ENCODE peak calls at places on chromosomes 7 and 10, in six cellular contexts. U, H, X, C, P and L are unnamed samples.

GRCh38 chr10:24762161-24762924 is 38.7 kb upstream of the ARHGAP21 start:
- DNase-seq in U (peak), H (no peak), X (no peak), C (no peak), P (no peak), L (no peak)

GRCh38 chr7:51307811-51308737 is 8.5 kb downstream of the COBL start:
- DNase-seq in X (no peak), P (peak), C (no peak), H (no peak), U (no peak), L (no peak)

GRCh38 chr10:99365761-99366160 is 36.6 kb downstream of the CNNM1 start:
- DNase-seq in H (no peak), U (no peak), C (no peak), X (no peak), P (no peak), L (no peak)

GRCh38 chr7:151853896-151854807 is 22.8 kb downstream of the PRKAG2 start:
- DNase-seq in U (no peak), H (no peak), X (no peak), C (peak), P (peak), L (no peak)

GRCh38 chr7:130394421-130395188 is 14.3 kb downstream of the CPA1 start:
- DNase-seq in H (no peak), P (no peak), U (no peak), X (no peak), C (no peak), L (peak)

GRCh38 chr7:35379481-35379880 is 125.6 kb upstream of the TBX20 start:
- DNase-seq in C (no peak), H (no peak), P (no peak), U (no peak), X (no peak), L (no peak)

GRCh38 chr7:33145174-33145573 is 15.8 kb downstream of the BBS9 start:
- DNase-seq in P (no peak), H (no peak), C (no peak), X (no peak), U (no peak), L (no peak)

GRCh38 chr10:33254556-33255160 is 79.8 kb downstream of the NRP1 start:
- DNase-seq in H (no peak), X (no peak), U (no peak), C (no peak), P (no peak), L (no peak)

GRCh38 chr7:6494365-6494764 is 46.6 kb upstream of the DAGLB start:
- DNase-seq in H (no peak), P (no peak), U (no peak), X (no peak), C (peak), L (no peak)

GRCh38 chr10:125120046-125120710 is 40.2 kb downstream of the CTBP2 start:
- DNase-seq in P (no peak), X (peak), C (peak), U (peak), H (no peak), L (no peak)

GRCh38 chr7:127586346-127586745 is 950 bp upstream of the GCC1 start:
- DNase-seq in X (no peak), U (no peak), P (no peak), H (no peak), C (no peak), L (no peak)

GRCh38 chr10:129966370-129966769 is 2.3 kb upstream of the EBF3 start:
- DNase-seq in C (no peak), H (no peak), U (no peak), P (no peak), X (no peak), L (no peak)

GRCh38 chr10:63630085-63630927 is 109.1 kb downstream of the REEP3 start:
- DNase-seq in P (peak), C (peak), X (no peak), H (peak), U (peak), L (peak)

GRCh38 chr10:108000365-108000764 is 835.9 kb upstream of the SORCS1 start:
- DNase-seq in P (no peak), C (no peak), H (no peak), U (no peak), X (no peak), L (no peak)

GRCh38 chr7:41628926-41629325 is 74.0 kb downstream of the INHBA start:
- DNase-seq in X (no peak), H (no peak), C (no peak), P (peak), U (no peak), L (no peak)

GRCh38 chr10:97647556-97647955 is 7.1 kb downstream of the PI4K2A start:
- DNase-seq in X (no peak), P (no peak), C (no peak), H (no peak), U (peak), L (no peak)

GRCh38 chr10:96280859-96281258 is 9.5 kb upstream of the BLNK start:
- DNase-seq in P (no peak), X (no peak), H (no peak), U (no peak), C (no peak), L (no peak)

GRCh38 chr10:132382231-132382922 is 14.6 kb upstream of the PWWP2B start:
- DNase-seq in X (no peak), U (no peak), H (peak), P (no peak), C (no peak), L (no peak)

GRCh38 chr10:50556238-50557120 is 67.3 kb downstream of the SGMS1 start:
- DNase-seq in C (no peak), H (no peak), U (no peak), X (no peak), P (no peak), L (no peak)

GRCh38 chr7:25985196-25985595 is 166.8 kb upstream of the NFE2L3 start:
- DNase-seq in H (no peak), X (no peak), C (no peak), U (no peak), P (no peak), L (no peak)

GRCh38 chr7:24505968-24506367 is 67.3 kb upstream of the PALS2 start:
- DNase-seq in U (no peak), P (no peak), X (no peak), H (no peak), C (no peak), L (no peak)

GRCh38 chr7:84841809-84842208 is 345.0 kb downstream of the SEMA3D start:
- DNase-seq in X (no peak), P (no peak), C (no peak), H (peak), U (peak), L (no peak)

DNA sequence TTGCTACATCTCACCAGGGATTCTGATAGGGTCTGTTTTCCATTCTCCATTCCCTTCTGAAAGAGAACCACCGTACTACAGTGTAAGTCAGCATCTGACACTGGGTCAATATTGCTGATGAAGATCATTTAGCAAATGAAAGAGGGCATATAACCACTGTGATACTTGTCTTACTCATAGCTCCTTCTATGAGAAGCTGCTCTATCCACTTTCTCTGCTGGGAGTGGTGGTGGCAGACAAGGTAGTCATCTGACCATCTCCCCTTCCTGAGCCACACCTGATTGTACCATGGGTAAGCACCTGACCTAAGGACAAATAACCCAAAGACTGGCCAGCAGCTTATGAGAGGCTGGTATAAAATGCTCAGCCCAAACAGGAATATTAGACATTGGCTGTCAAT is 220.4 kb downstream of the DOCK4 start:
- DNase-seq in P (no peak), H (no peak), X (no peak), U (no peak), C (no peak), L (no peak)
- H3K4me3 ChIP-seq in P (no peak), H (no peak), X (no peak), U (no peak), C (no peak), L (no peak)

GRCh38 chr7:23468721-23469149 is 1.6 kb downstream of the IGF2BP3 start:
- DNase-seq in X (no peak), H (no peak), C (no peak), P (peak), U (no peak), L (no peak)
- TF ChIP-seq CTCF in X (no peak), H (no peak), C (no peak), P (no peak), U (peak), L (no peak)

GRCh38 chr10:69451209-69451783 is at the start of gene TSPAN15:
- DNase-seq in P (peak), C (peak), H (no peak), U (peak), X (no peak), L (peak)
- H3K4me3 ChIP-seq in P (peak), C (peak), H (peak), U (peak), X (peak), L (peak)

GRCh38 chr7:140674899-140675701 is 2.4 kb downstream of the ADCK2 start:
- DNase-seq in U (peak), C (peak), H (no peak), P (peak), X (peak), L (no peak)
- TF ChIP-seq CTCF in U (peak), C (no peak), H (peak), P (peak), X (peak), L (no peak)

GRCh38 chr10:22615819-22616499 is 98.4 kb downstream of the PIP4K2A start:
- DNase-seq in C (peak), U (no peak), H (no peak), P (no peak), X (no peak), L (peak)
- H3K4me3 ChIP-seq in C (no peak), U (no peak), H (no peak), P (no peak), X (peak), L (peak)

DNA sequence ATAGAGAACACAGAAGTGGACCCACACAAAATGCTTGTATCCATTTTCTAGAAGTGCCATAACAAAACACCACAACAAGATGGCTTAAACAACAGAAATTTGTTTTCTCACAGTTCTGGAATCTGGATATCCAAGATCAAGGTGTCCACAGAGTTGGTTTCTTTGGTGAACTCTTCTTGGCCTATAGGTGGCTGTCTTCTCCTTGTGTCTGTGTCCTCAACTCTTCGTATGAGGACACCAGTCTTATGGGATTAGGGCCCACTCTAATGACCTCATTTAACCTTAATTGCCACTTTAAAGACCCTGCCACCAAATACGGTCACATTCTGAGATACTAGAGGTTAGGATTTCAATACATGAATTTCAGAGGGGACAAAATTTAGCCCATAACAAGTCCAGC is 30.8 kb upstream of the C10orf71 start:
- DNase-seq in U (no peak), H (no peak), X (no peak), C (no peak), P (no peak), L (no peak)
- TF ChIP-seq CTCF in U (no peak), H (no peak), X (no peak), C (no peak), P (no peak), L (no peak)

GRCh38 chr10:2951235-2951835 is 116.0 kb upstream of the PFKP start:
- DNase-seq in P (no peak), X (no peak), C (no peak), U (no peak), H (no peak), L (no peak)
- H3K4me3 ChIP-seq in P (no peak), X (no peak), C (no peak), U (no peak), H (no peak), L (no peak)